ENCODE peak calls at places on chromosomes 5 and 9, in five cellular contexts. T is HT1080; R is left cardiac atrium; E is brain microvascular endothelial cell; U is activated CD4-positive, alpha-beta T cell treated with anti-CD3 and anti-CD28 coated beads, Interleukin-2, amount 10 ng/mL, durations not matched to agents 7 days and 5 days. K is an unnamed sample.

GRCh38 chr5:74239268-74239667 is 401.3 kb downstream of the ENC1 start:
- DNase-seq in T (no peak), R (no peak), E (no peak), U (no peak), K (no peak)

GRCh38 chr5:159735036-159735435 is 181.2 kb upstream of the ADRA1B start:
- DNase-seq in T (no peak), R (no peak), E (no peak), U (no peak), K (no peak)

GRCh38 chr9:37141015-37141414 is 20.6 kb downstream of the ZCCHC7 start:
- DNase-seq in T (no peak), R (no peak), E (no peak), U (no peak), K (no peak)

GRCh38 chr5:61461412-61461811 is 129.4 kb downstream of the ZSWIM6 start:
- DNase-seq in T (no peak), R (no peak), E (no peak), U (no peak), K (no peak)

GRCh38 chr9:92774274-92774673 is 9.6 kb upstream of the BICD2 start:
- DNase-seq in T (peak), R (no peak), E (peak), U (no peak), K (no peak)

GRCh38 chr5:83554686-83555085 is 83.1 kb downstream of the VCAN start:
- DNase-seq in T (peak), R (no peak), E (no peak), U (no peak), K (no peak)

GRCh38 chr5:170273968-170274710 is 23.4 kb downstream of the LCP2 start:
- DNase-seq in T (no peak), R (no peak), E (no peak), U (peak), K (no peak)

GRCh38 chr5:15719784-15720183 is 219.8 kb downstream of the FBXL7 start:
- DNase-seq in T (no peak), R (no peak), E (no peak), U (no peak), K (no peak)

GRCh38 chr5:98927988-98928801 is 612 bp downstream of the CHD1 start:
- DNase-seq in T (peak), R (peak), E (peak), U (peak), K (peak)

GRCh38 chr5:65262094-65262493 is 219.6 kb downstream of the ADAMTS6 start:
- DNase-seq in T (peak), R (peak), E (peak), U (no peak), K (no peak)

GRCh38 chr5:41793156-41793770 is 77.0 kb downstream of the OXCT1 start:
- DNase-seq in T (no peak), R (no peak), E (peak), U (no peak), K (no peak)

GRCh38 chr5:50768650-50769049 is 102.2 kb downstream of the PARP8 start:
- DNase-seq in T (no peak), R (no peak), E (no peak), U (no peak), K (no peak)

GRCh38 chr9:100013573-100013972 is 85.2 kb downstream of the ERP44 start:
- DNase-seq in T (no peak), R (no peak), E (no peak), U (no peak), K (no peak)

GRCh38 chr5:411728-412127 is 31.2 kb upstream of the EXOC3 start:
- DNase-seq in T (no peak), R (no peak), E (no peak), U (no peak), K (no peak)

GRCh38 chr5:177362871-177363507 is 5.3 kb downstream of the RGS14 start:
- DNase-seq in T (no peak), R (peak), E (no peak), U (peak), K (no peak)

GRCh38 chr5:168991311-168991710 is 309.6 kb downstream of the SLIT3 start:
- DNase-seq in T (no peak), R (no peak), E (no peak), U (no peak), K (no peak)

GRCh38 chr5:172175263-172175719 is 12.7 kb downstream of the STK10 start:
- DNase-seq in T (no peak), R (peak), E (no peak), U (peak), K (no peak)

GRCh38 chr9:81022177-81022576 is 667.2 kb downstream of the TLE1 start:
- DNase-seq in T (peak), R (no peak), E (no peak), U (no peak), K (no peak)

GRCh38 chr5:137186759-137187461 is 312.2 kb downstream of the SPOCK1 start:
- DNase-seq in T (peak), R (peak), E (peak), U (no peak), K (no peak)

GRCh38 chr5:93054424-93055165 is 526.4 kb downstream of the NR2F1-AS1 start:
- DNase-seq in T (no peak), R (no peak), E (peak), U (no peak), K (no peak)

GRCh38 chr5:27594141-27594540 is 555.8 kb upstream of the CDH9 start:
- DNase-seq in T (no peak), R (no peak), E (no peak), U (no peak), K (no peak)

GRCh38 chr9:12699529-12699928 is 6.3 kb downstream of the TYRP1 start:
- DNase-seq in T (no peak), R (no peak), E (no peak), U (no peak), K (no peak)

GRCh38 chr5:149605998-149606721 is 24.9 kb downstream of the ARHGEF37 start:
- DNase-seq in T (peak), R (peak), E (peak), U (no peak), K (peak)

GRCh38 chr5:151498395-151499155 is 51.2 kb downstream of the SLC36A1 start:
- DNase-seq in T (no peak), R (no peak), E (no peak), U (no peak), K (no peak)

GRCh38 chr9:96139592-96140251 is 162.3 kb downstream of the HSD17B3 start:
- DNase-seq in T (no peak), R (peak), E (peak), U (no peak), K (peak)

GRCh38 chr5:80239680-80240367 is 16.0 kb downstream of the SERINC5 start:
- DNase-seq in T (no peak), R (peak), E (peak), U (no peak), K (no peak)

GRCh38 chr5:69042915-69043795 is 50.7 kb upstream of the SLC30A5 start:
- DNase-seq in T (peak), R (peak), E (peak), U (peak), K (peak)

GRCh38 chr5:94241288-94241651 is 377.1 kb downstream of the KIAA0825 start:
- DNase-seq in T (peak), R (no peak), E (peak), U (no peak), K (no peak)

GRCh38 chr5:180969406-180969805 is 19.2 kb upstream of the BTNL3 start:
- DNase-seq in T (no peak), R (no peak), E (no peak), U (no peak), K (no peak)

GRCh38 chr9:73149371-73150067 is 2.1 kb upstream of the ANXA1 start:
- DNase-seq in T (peak), R (no peak), E (peak), U (peak), K (no peak)

GRCh38 chr9:35736201-35736633 is 3.8 kb downstream of the CREB3 start:
- DNase-seq in T (peak), R (peak), E (peak), U (peak), K (peak)

GRCh38 chr5:89968870-89969472 is 440.6 kb downstream of the CETN3 start:
- DNase-seq in T (no peak), R (no peak), E (peak), U (no peak), K (no peak)

K was measured in right atrium auricular region.